ENCODE peak calls at places on chromosomes 1 and 21, in six cellular contexts. N is sigmoid colon, G is uterus, E is prostate gland, F is A549, D is ovary. C is an unnamed sample. For H3K4me1, the result is how much of the 10 kb centered on the place peaks cover.

GRCh38 chr1:239321877-239322276 is 64.5 kb upstream of the CHRM3 start:
- DNase-seq in G (no peak), N (no peak), E (no peak), F (no peak), D (no peak), C (no peak)

GRCh38 chr1:246214708-246215504 is 292.2 kb downstream of the SMYD3 start:
- DNase-seq in N (peak), E (no peak), F (no peak), G (no peak), D (no peak), C (peak)

GRCh38 chr1:205454903-205455335 is 926 bp downstream of the BLACAT1 start:
- DNase-seq in N (no peak), F (no peak), E (no peak), G (no peak), D (no peak), C (no peak)

GRCh38 chr1:226074046-226074445 is 11.5 kb downstream of the H3-3A start:
- DNase-seq in F (no peak), E (no peak), N (no peak), G (no peak), D (no peak), C (no peak)

GRCh38 chr1:31166462-31166861 is 73.2 kb downstream of the NKAIN1 start:
- DNase-seq in G (no peak), D (no peak), F (no peak), N (no peak), E (no peak), C (no peak)

GRCh38 chr21:42162831-42163510 is 56.0 kb upstream of the ABCG1 start:
- DNase-seq in G (no peak), F (no peak), N (no peak), D (no peak), E (no peak), C (no peak)

GRCh38 chr1:24216254-24216653 is 29.2 kb upstream of the IFNLR1 start:
- DNase-seq in F (peak), G (peak), N (no peak), E (peak), D (no peak), C (no peak)

GRCh38 chr1:36858981-36859380 is 175.3 kb downstream of the GRIK3 start:
- DNase-seq in N (no peak), G (no peak), E (no peak), D (no peak), F (no peak), C (no peak)

GRCh38 chr1:209363112-209363511 is 220.4 kb upstream of the CAMK1G start:
- DNase-seq in G (no peak), N (no peak), D (no peak), E (peak), F (no peak), C (no peak)

GRCh38 chr1:109466440-109467300 is at the start of gene SYPL2:
- DNase-seq in E (no peak), G (peak), D (peak), F (peak), N (peak), C (peak)

GRCh38 chr1:23913212-23913880 is at the start of gene CNR2:
- DNase-seq in G (no peak), E (no peak), D (no peak), N (no peak), F (no peak), C (no peak)

GRCh38 chr1:113035086-113035485 is 37.9 kb upstream of the LRIG2 start:
- DNase-seq in E (no peak), D (no peak), G (no peak), N (no peak), F (peak), C (no peak)

GRCh38 chr21:16534408-16535099 is 804.8 kb downstream of the USP25 start:
- DNase-seq in E (peak), F (peak), D (peak), N (peak), G (peak), C (peak)

GRCh38 chr1:33612877-33613487 is 140.5 kb downstream of the ZSCAN20 start:
- DNase-seq in E (peak), D (peak), N (no peak), G (no peak), F (peak), C (peak)

GRCh38 chr1:47585141-47585902 is 147.5 kb downstream of the FOXD2 start:
- DNase-seq in D (no peak), F (no peak), G (no peak), N (no peak), E (no peak), C (peak)

GRCh38 chr1:151816964-151817730 is 11.9 kb upstream of the LINGO4 start:
- DNase-seq in N (no peak), G (no peak), E (no peak), F (no peak), D (no peak), C (no peak)

GRCh38 chr1:119815361-119815760 is 4.1 kb upstream of the REG4 start:
- DNase-seq in E (no peak), D (no peak), F (no peak), G (no peak), N (no peak), C (no peak)

DNA sequence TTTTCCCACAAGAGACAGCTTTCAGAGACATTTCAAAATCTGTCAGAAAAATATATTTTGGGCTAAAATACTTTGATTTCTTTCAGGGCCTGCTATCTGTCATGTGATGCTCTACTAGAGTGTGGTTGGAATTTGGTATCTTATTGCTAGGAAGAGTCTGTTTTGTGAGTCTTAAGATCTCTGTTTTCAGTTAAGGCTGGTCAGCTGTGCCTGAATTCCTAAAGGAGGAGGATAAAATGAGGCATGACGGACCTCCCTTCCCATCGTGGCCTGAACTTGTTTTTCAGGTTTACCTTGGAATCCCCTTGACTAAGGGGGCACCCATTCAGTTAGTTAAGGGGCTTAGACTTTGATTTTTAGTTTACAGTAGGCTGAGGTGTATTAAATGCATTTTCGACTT is 18.1 kb downstream of the CAPN2 start:
- DNase-seq in E (no peak), N (no peak), D (no peak), F (no peak), G (no peak), C (no peak)
- H3K4me1 ChIP-seq in E (under half), N (under half), D (under half), F (half or more), G (under half), C (half or more)

DNA sequence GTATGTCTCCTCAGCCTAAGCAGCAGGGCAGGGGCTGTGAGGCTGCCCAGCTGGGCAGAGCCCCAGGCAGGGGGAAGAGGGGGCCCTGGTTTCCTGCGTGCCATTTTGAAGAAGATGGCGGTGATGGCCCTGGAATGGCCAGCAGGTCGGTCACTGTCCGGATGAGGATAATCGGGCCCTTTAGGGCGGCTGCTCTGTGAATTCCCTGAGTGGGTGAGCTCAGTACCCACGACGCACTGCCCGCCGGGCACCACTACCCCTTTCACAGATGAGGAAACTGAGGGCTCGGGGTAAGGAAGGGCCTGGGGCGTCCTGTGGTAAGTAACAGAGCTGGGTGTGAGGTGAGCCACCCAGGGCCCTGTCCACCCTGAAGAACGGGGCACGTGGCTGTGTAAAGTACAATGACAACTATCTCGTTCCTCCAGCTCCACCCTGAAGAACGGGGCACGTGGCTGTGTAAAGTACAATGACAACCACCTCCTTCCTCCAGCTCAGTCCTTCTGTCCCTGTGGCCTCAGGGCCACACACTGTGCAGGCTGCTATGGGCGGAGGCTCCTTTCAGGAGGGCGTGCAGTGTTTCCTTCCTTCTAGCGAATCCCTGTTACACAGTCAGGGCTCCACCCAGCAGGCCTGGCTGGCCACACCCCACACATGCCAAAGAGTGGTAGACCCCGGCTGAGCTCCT is 23.2 kb downstream of the ITGB2 start:
- DNase-seq in E (no peak), D (no peak), N (no peak), G (no peak), F (no peak), C (no peak)
- TF ChIP-seq POLR2A in E (no peak), D (no peak), N (no peak), G (no peak), F (no peak), C (no peak)

GRCh38 chr1:89736937-89737733 is 83.7 kb upstream of the LRRC8D start:
- DNase-seq in N (no peak), E (no peak), G (no peak), F (no peak), D (no peak), C (no peak)
- H3K4me1 ChIP-seq in N (under half), E (under half), G (under half), F (under half), D (under half), C (under half)

GRCh38 chr1:147292012-147292411 is 49.5 kb downstream of the CHD1L start:
- DNase-seq in G (no peak), E (no peak), D (no peak), F (no peak), N (no peak), C (no peak)
- TF ChIP-seq POLR2A in G (no peak), E (no peak), D (no peak), F (no peak), N (no peak), C (no peak)

C was measured in heart left ventricle.